ENCODE peak calls at places on chromosomes 5 and 9, in eight cellular contexts. G is HFF-Myc, Y is GM13976, J is neural crest cell, K is transverse colon, C is body of pancreas, L is nephron progenitor cell, U is pancreas. T is an unnamed sample.
A peak's percentile ranks its signal among the peaks of the same experiment; 100 is the strongest.

GRCh38 chr9:89849096-89849495 is 244.3 kb downstream of the GADD45G start:
- DNase-seq in G (no peak), U (no peak), J (no peak), C (no peak), Y (no peak), K (no peak), L (no peak), T (no peak)

GRCh38 chr9:649128-650074 is 192.1 kb upstream of the DMRT1 start:
- DNase-seq in K (no peak), Y (no peak), G (no peak), J (no peak), C (no peak), L (no peak), U (no peak), T (peak; percentile 21)

GRCh38 chr5:140481758-140482157 is 65.7 kb upstream of the EIF4EBP3 start:
- DNase-seq in J (no peak), K (no peak), C (no peak), G (peak; percentile 0), L (no peak), Y (no peak), U (no peak), T (no peak)

GRCh38 chr5:125032286-125032685 is 285.8 kb upstream of the ZNF608 start:
- DNase-seq in Y (no peak), L (no peak), J (no peak), U (no peak), C (no peak), G (no peak), K (no peak), T (no peak)

GRCh38 chr9:29208670-29209069 is 1635.4 kb upstream of the C9orf72 start:
- DNase-seq in G (no peak), K (no peak), Y (no peak), C (no peak), L (no peak), J (no peak), U (no peak), T (no peak)

GRCh38 chr5:38032149-38032548 is 192.3 kb upstream of the GDNF start:
- DNase-seq in Y (no peak), U (no peak), G (no peak), L (no peak), C (no peak), J (no peak), K (no peak), T (no peak)

GRCh38 chr5:91074615-91075014 is 308.5 kb downstream of the ARRDC3 start:
- DNase-seq in U (no peak), G (no peak), Y (no peak), L (no peak), K (no peak), C (no peak), J (no peak), T (no peak)

GRCh38 chr9:15965246-15965745 is 412.5 kb downstream of the CCDC171 start:
- DNase-seq in K (no peak), U (no peak), L (no peak), C (no peak), G (no peak), Y (no peak), J (no peak), T (no peak)

GRCh38 chr5:111670826-111671492 is 86.0 kb downstream of the NREP start:
- DNase-seq in C (no peak), K (no peak), Y (no peak), G (no peak), J (no peak), U (no peak), L (no peak), T (no peak)

GRCh38 chr5:65674749-65675148 is 47.2 kb downstream of the SGTB start:
- DNase-seq in C (no peak), K (no peak), G (no peak), J (no peak), Y (no peak), U (no peak), L (no peak), T (no peak)

GRCh38 chr9:22815246-22815645 is 368.6 kb downstream of the DMRTA1 start:
- DNase-seq in Y (no peak), L (no peak), K (no peak), J (no peak), U (no peak), C (no peak), G (no peak), T (no peak)

GRCh38 chr5:60161340-60161934 is 267.9 kb upstream of the PDE4D start:
- DNase-seq in K (no peak), C (no peak), U (no peak), J (no peak), G (no peak), Y (peak; percentile 40), L (no peak), T (no peak)
- TF ChIP-seq CTCF in K (no peak), C (peak; percentile 31), U (no peak), J (peak; percentile 70), G (peak; percentile 47), Y (peak; percentile 38), L (peak; percentile 55), T (peak; percentile 62)

DNA sequence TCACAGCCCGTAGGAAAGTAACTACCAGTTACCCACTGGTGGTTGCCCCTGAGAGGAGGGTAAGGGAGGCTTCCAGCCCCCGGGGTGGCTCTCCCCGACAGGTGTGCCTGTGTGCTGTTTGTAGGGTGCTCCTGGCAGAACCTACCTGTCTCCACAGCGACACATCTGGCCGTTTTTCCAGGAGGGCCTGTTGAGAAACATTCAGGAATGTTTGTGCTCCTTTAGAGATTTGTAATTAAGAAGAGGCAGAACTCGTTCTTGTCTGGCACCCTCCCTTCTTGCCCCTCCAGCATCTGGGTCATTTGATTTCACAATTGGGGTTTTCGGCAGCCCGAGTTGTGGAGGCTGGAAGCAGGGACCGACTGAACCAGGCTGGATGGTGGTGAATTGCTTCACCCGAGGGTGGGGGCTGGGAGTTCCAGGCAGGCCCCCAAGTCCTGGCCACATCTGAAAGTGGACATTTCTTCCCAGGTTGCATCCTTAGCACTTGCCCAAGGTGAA is 74.2 kb downstream of the WWC1 start:
- DNase-seq in J (no peak), Y (no peak), U (peak; percentile 60), L (peak; percentile 11), G (no peak), K (peak; percentile 69), C (peak; percentile 80), T (no peak)
- TF ChIP-seq CTCF in J (no peak), Y (no peak), U (no peak), L (no peak), G (peak; percentile 9), K (peak; percentile 36), C (peak; percentile 56), T (no peak)

GRCh38 chr5:73448072-73448432 is 525 bp downstream of the FOXD1 start:
- DNase-seq in K (no peak), Y (no peak), G (no peak), C (no peak), L (peak; percentile 55), J (peak; percentile 19), U (no peak), T (peak; percentile 53)

GRCh38 chr5:73447234-73448071 is 1.1 kb downstream of the FOXD1 start:
- DNase-seq in K (peak; percentile 25), Y (peak; percentile 44), C (peak; percentile 17), J (peak; percentile 38), L (peak; percentile 68), U (peak; percentile 28), G (no peak), T (peak; percentile 67)

GRCh38 chr5:73450041-73450598 is 1.5 kb upstream of the FOXD1 start:
- DNase-seq in G (no peak), Y (no peak), K (no peak), U (no peak), L (no peak), C (no peak), J (no peak), T (no peak)

GRCh38 chr5:73446631-73447233 is 1.8 kb downstream of the FOXD1 start:
- DNase-seq in J (no peak), K (no peak), G (no peak), Y (no peak), L (peak; percentile 42), U (no peak), C (no peak), T (peak; percentile 44)

GRCh38 chr5:73448451-73449136 is at the start of gene FOXD1:
- DNase-seq in C (peak; percentile 60), U (peak; percentile 26), Y (peak; percentile 57), J (peak; percentile 65), K (peak; percentile 58), L (peak; percentile 73), G (peak; percentile 68), T (peak; percentile 84)
- TF ChIP-seq CTCF in C (no peak), U (no peak), Y (no peak), J (no peak), K (no peak), L (no peak), G (no peak), T (no peak)

DNA sequence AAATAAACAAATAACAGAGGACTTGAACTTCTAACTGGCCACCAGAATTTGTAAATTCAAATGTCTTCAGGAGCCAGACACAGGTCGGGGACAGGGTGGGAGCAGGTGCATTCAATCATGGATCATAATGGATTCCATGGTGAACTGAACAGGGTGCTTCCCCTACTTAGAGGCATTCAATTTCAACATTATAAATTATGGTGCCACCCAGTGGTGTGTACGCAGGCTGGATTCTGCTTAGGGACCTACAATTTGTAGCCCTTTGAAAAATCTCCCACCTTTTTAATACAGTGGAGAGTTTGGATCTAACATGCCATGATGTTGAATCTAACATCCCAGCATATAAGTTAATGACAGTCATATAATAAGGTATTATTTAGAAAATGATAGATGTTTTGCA is 22.3 kb downstream of the KLF9 start:
- DNase-seq in J (no peak), K (no peak), Y (no peak), G (no peak), C (no peak), U (no peak), L (no peak), T (no peak)
- TF ChIP-seq CTCF in J (peak; percentile 35), K (peak; percentile 21), Y (no peak), G (peak; percentile 14), C (peak; percentile 17), U (no peak), L (no peak), T (no peak)

GRCh38 chr9:4086119-4087088 is 213.5 kb downstream of the GLIS3 start:
- DNase-seq in G (no peak), C (no peak), U (no peak), L (no peak), Y (no peak), J (no peak), K (no peak), T (no peak)

GRCh38 chr9:4096121-4096520 is 203.7 kb downstream of the GLIS3 start:
- DNase-seq in C (no peak), G (no peak), L (no peak), K (no peak), U (no peak), J (no peak), Y (no peak), T (no peak)

GRCh38 chr9:4088680-4089079 is 211.2 kb downstream of the GLIS3 start:
- DNase-seq in U (no peak), Y (no peak), C (no peak), K (no peak), G (no peak), J (no peak), L (no peak), T (no peak)

GRCh38 chr9:4092793-4093709 is 206.8 kb downstream of the GLIS3 start:
- DNase-seq in C (no peak), L (no peak), G (no peak), K (no peak), U (no peak), J (no peak), Y (no peak), T (no peak)

GRCh38 chr9:4090491-4090890 is 209.4 kb downstream of the GLIS3 start:
- DNase-seq in L (no peak), G (no peak), U (no peak), K (no peak), Y (no peak), J (no peak), C (no peak), T (no peak)
- TF ChIP-seq CTCF in L (no peak), G (no peak), U (no peak), K (no peak), Y (no peak), J (no peak), C (no peak), T (no peak)

GRCh38 chr9:34139477-34140146 is 13.1 kb upstream of the DCAF12 start:
- DNase-seq in K (peak; percentile 16), Y (no peak), U (peak; percentile 61), L (no peak), G (peak; percentile 36), C (peak; percentile 85), J (no peak), T (no peak)
- TF ChIP-seq CTCF in K (no peak), Y (no peak), U (no peak), L (no peak), G (peak; percentile 43), C (peak; percentile 56), J (no peak), T (no peak)